ENCODE peak calls at places on chromosomes 3 and 15, in ten cellular contexts. N, D, U, R, W, C, O, H, S and L are unnamed samples.

GRCh38 chr3:168213920-168214319 is 118.2 kb upstream of the GOLIM4 start:
- DNase-seq in N (no peak), D (peak), U (no peak), R (no peak), W (no peak), C (no peak), O (peak), H (no peak), S (no peak), L (no peak)

GRCh38 chr3:142501004-142501926 is 53.4 kb upstream of the XRN1 start:
- DNase-seq in N (no peak), D (peak), U (no peak), R (no peak), W (no peak), C (no peak), O (peak), H (no peak), S (no peak), L (no peak)

GRCh38 chr15:53869044-53869805 is 109.0 kb upstream of the UNC13C start:
- DNase-seq in N (no peak), D (no peak), U (no peak), R (no peak), W (no peak), C (no peak), O (peak), H (no peak), S (no peak), L (no peak)

GRCh38 chr15:90708516-90708915 is 8.6 kb upstream of the BLM start:
- DNase-seq in N (no peak), D (no peak), U (no peak), R (no peak), W (no peak), C (no peak), O (no peak), H (no peak), S (no peak), L (no peak)

GRCh38 chr15:40302981-40303380 is 4.8 kb downstream of the PLCB2 start:
- DNase-seq in N (no peak), D (no peak), U (no peak), R (no peak), W (no peak), C (no peak), O (no peak), H (no peak), S (no peak), L (no peak)

GRCh38 chr3:115336836-115337235 is 189.7 kb upstream of the ZBTB20 start:
- DNase-seq in N (no peak), D (no peak), U (no peak), R (no peak), W (no peak), C (no peak), O (no peak), H (no peak), S (no peak), L (no peak)

GRCh38 chr15:94306700-94307650 is 75.6 kb downstream of the MCTP2 start:
- DNase-seq in N (no peak), D (peak), U (no peak), R (no peak), W (no peak), C (no peak), O (peak), H (no peak), S (no peak), L (no peak)

GRCh38 chr3:127037971-127038446 is 55.1 kb downstream of the PLXNA1 start:
- DNase-seq in N (no peak), D (no peak), U (no peak), R (no peak), W (no peak), C (no peak), O (no peak), H (no peak), S (no peak), L (no peak)

GRCh38 chr15:101008158-101009139 is 89.3 kb downstream of the LRRK1 start:
- DNase-seq in N (peak), D (no peak), U (peak), R (peak), W (peak), C (peak), O (peak), H (peak), S (peak), L (peak)

GRCh38 chr3:52524258-52524751 is 9.4 kb downstream of the NT5DC2 start:
- DNase-seq in N (no peak), D (no peak), U (no peak), R (no peak), W (no peak), C (no peak), O (no peak), H (no peak), S (no peak), L (no peak)

GRCh38 chr15:45084163-45084562 is 29.8 kb downstream of the DUOX2 start:
- DNase-seq in N (no peak), D (no peak), U (no peak), R (no peak), W (no peak), C (no peak), O (no peak), H (no peak), S (no peak), L (no peak)

GRCh38 chr3:156050918-156051317 is 69.5 kb upstream of the KCNAB1 start:
- DNase-seq in N (no peak), D (no peak), U (no peak), R (no peak), W (no peak), C (no peak), O (peak), H (no peak), S (no peak), L (no peak)

GRCh38 chr15:40582726-40583246 is 11.3 kb upstream of the KNL1 start:
- DNase-seq in N (no peak), D (peak), U (peak), R (no peak), W (no peak), C (no peak), O (peak), H (no peak), S (peak), L (no peak)

GRCh38 chr3:98406034-98406433 is 15.6 kb downstream of the OR5K3 start:
- DNase-seq in N (no peak), D (no peak), U (no peak), R (no peak), W (no peak), C (no peak), O (no peak), H (no peak), S (no peak), L (no peak)

GRCh38 chr3:8490079-8490552 is 11.5 kb upstream of the LMCD1 start:
- DNase-seq in N (no peak), D (peak), U (peak), R (no peak), W (no peak), C (no peak), O (peak), H (no peak), S (no peak), L (no peak)

GRCh38 chr15:69725210-69725609 is 272.6 kb downstream of the RPLP1 start:
- DNase-seq in N (no peak), D (no peak), U (no peak), R (no peak), W (no peak), C (no peak), O (no peak), H (no peak), S (no peak), L (no peak)

GRCh38 chr3:192253138-192253537 is 474.2 kb downstream of the FGF12 start:
- DNase-seq in N (no peak), D (no peak), U (no peak), R (no peak), W (no peak), C (no peak), O (peak), H (no peak), S (no peak), L (no peak)

GRCh38 chr3:104102386-104102785 is 1264.3 kb upstream of the ALCAM start:
- DNase-seq in N (peak), D (peak), U (peak), R (no peak), W (no peak), C (no peak), O (peak), H (no peak), S (peak), L (no peak)